ENCODE peak calls at places on chromosomes 4 and X, in four cellular contexts. One of them, this sample, is unnamed.
A peak's percentile ranks its signal among the peaks of the same experiment; 100 is the strongest.

GRCh38 chr4:121582296-121582695 is 114.5 kb downstream of the ANXA5 start:
- DNase-seq in hepatocyte: no peak
- DNase-seq in H9: no peak
- DNase-seq in PC-3: no peak
- DNase-seq in this sample: no peak

GRCh38 chr4:88029556-88029955 is 22.1 kb downstream of the PKD2 start:
- DNase-seq in hepatocyte: no peak
- DNase-seq in H9: no peak
- DNase-seq in PC-3: no peak
- DNase-seq in this sample: no peak

GRCh38 chr4:102858828-102859464 is 9.8 kb upstream of the CISD2 start:
- DNase-seq in hepatocyte: no peak
- DNase-seq in H9: no peak
- DNase-seq in PC-3: no peak
- DNase-seq in this sample: no peak

GRCh38 chr4:30720656-30721352 is 635 bp downstream of the PCDH7 start:
- DNase-seq in hepatocyte: peak; percentile 52
- DNase-seq in H9: peak; percentile 59
- DNase-seq in PC-3: peak; percentile 21
- DNase-seq in this sample: peak; percentile 69

GRCh38 chrX:113551919-113552318 is 711.3 kb upstream of the AMOT start:
- DNase-seq in hepatocyte: no peak
- DNase-seq in H9: no peak
- DNase-seq in PC-3: no peak
- DNase-seq in this sample: no peak

GRCh38 chrX:109871489-109871888 is 131.4 kb upstream of the TMEM164 start:
- DNase-seq in hepatocyte: no peak
- DNase-seq in H9: no peak
- DNase-seq in PC-3: no peak
- DNase-seq in this sample: no peak

GRCh38 chr4:164731827-164732474 is 22.0 kb upstream of the SMIM31 start:
- DNase-seq in hepatocyte: peak; percentile 67
- DNase-seq in H9: peak; percentile 52
- DNase-seq in PC-3: peak; percentile 63
- DNase-seq in this sample: peak; percentile 52

GRCh38 chr4:6999172-7000086 is 43.7 kb upstream of the TADA2B start:
- DNase-seq in hepatocyte: no peak
- DNase-seq in H9: no peak
- DNase-seq in PC-3: peak; percentile 83
- DNase-seq in this sample: no peak

GRCh38 chr4:23822181-23822580 is 67.7 kb downstream of the PPARGC1A start:
- DNase-seq in hepatocyte: no peak
- DNase-seq in H9: no peak
- DNase-seq in PC-3: no peak
- DNase-seq in this sample: no peak

GRCh38 chrX:82945332-82945731 is 562.8 kb upstream of the POU3F4 start:
- DNase-seq in hepatocyte: no peak
- DNase-seq in H9: no peak
- DNase-seq in PC-3: peak; percentile 31
- DNase-seq in this sample: no peak
- H3K79me2 ChIP-seq in hepatocyte: no peaks in the 10 kb centered on the region
- H3K79me2 ChIP-seq in H9: no peaks in the 10 kb centered on the region
- H3K79me2 ChIP-seq in PC-3: no peaks in the 10 kb centered on the region
- H3K79me2 ChIP-seq in this sample: no peaks in the 10 kb centered on the region

GRCh38 chr4:40194602-40195161 is 2.1 kb upstream of the RHOH start:
- DNase-seq in hepatocyte: peak; percentile 30
- DNase-seq in H9: no peak
- DNase-seq in PC-3: no peak
- DNase-seq in this sample: peak; percentile 52
- H3K79me2 ChIP-seq in hepatocyte: no peaks in the 10 kb centered on the region
- H3K79me2 ChIP-seq in H9: peaks cover 4% of the 10 kb centered on the region
- H3K79me2 ChIP-seq in PC-3: no peaks in the 10 kb centered on the region
- H3K79me2 ChIP-seq in this sample: no peaks in the 10 kb centered on the region

GRCh38 chr4:107999932-108000539 is 10.3 kb downstream of the HADH start:
- DNase-seq in hepatocyte: no peak
- DNase-seq in H9: no peak
- DNase-seq in PC-3: no peak
- DNase-seq in this sample: peak; percentile 14
- H3K79me2 ChIP-seq in hepatocyte: peaks cover 77% of the 10 kb centered on the region
- H3K79me2 ChIP-seq in H9: peaks cover 1% of the 10 kb centered on the region
- H3K79me2 ChIP-seq in PC-3: peaks cover 23% of the 10 kb centered on the region
- H3K79me2 ChIP-seq in this sample: no peaks in the 10 kb centered on the region

DNA sequence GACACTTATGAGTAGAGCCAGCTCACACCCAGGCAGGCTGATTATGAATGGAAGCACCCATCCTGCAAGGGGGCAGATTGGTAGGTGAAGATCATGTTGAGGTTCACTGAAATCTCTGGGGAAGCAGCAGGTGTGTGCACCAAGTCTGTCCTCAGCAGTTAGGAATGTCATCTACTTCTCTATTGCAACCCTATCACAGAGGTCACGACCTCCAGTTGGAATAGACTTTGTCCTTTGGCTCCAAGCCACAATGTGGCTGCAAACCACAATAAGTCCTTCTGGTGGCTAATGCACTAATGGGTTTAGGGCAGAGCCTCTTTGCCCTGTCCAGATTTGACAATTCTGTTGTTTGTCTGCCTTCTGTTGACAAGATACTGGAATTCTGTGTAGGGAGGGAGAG is 1056.7 kb downstream of the PCDH19 start:
- DNase-seq in hepatocyte: peak; percentile 23
- DNase-seq in H9: no peak
- DNase-seq in PC-3: no peak
- DNase-seq in this sample: no peak
- H3K79me2 ChIP-seq in hepatocyte: no peaks in the 10 kb centered on the region
- H3K79me2 ChIP-seq in H9: no peaks in the 10 kb centered on the region
- H3K79me2 ChIP-seq in PC-3: no peaks in the 10 kb centered on the region
- H3K79me2 ChIP-seq in this sample: no peaks in the 10 kb centered on the region

GRCh38 chrX:46917634-46918033 is 5.4 kb downstream of the JADE3 start:
- DNase-seq in hepatocyte: no peak
- DNase-seq in H9: no peak
- DNase-seq in PC-3: no peak
- DNase-seq in this sample: no peak

GRCh38 chrX:46922601-46923000 is 10.4 kb downstream of the JADE3 start:
- DNase-seq in hepatocyte: no peak
- DNase-seq in H9: no peak
- DNase-seq in PC-3: no peak
- DNase-seq in this sample: no peak

GRCh38 chrX:46916273-46916672 is 4.1 kb downstream of the JADE3 start:
- DNase-seq in hepatocyte: no peak
- DNase-seq in H9: no peak
- DNase-seq in PC-3: no peak
- DNase-seq in this sample: no peak

GRCh38 chrX:46920235-46920634 is 8.0 kb downstream of the JADE3 start:
- DNase-seq in hepatocyte: no peak
- DNase-seq in H9: no peak
- DNase-seq in PC-3: no peak
- DNase-seq in this sample: no peak

DNA sequence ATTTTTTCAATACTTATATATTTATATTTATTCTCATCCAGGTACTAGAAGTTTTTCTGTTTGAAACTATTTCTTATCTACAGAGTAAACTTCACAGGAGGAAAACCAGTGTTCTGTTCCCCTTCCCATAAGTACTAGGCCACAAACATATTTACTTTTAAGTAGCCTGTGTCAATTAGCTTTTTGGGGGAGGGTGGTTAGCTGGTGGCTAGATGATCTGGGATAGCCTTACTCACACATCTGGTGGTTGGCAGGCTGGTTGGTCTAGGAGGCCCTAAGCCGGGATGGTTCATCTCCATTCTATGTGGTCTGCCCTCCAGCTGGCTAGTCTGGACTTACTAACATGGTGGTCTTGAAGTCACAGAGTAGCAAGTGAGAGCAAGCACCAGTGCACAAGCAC is 6.2 kb downstream of the JADE3 start:
- DNase-seq in hepatocyte: no peak
- DNase-seq in H9: no peak
- DNase-seq in PC-3: peak; percentile 21
- DNase-seq in this sample: no peak
- H3K79me2 ChIP-seq in hepatocyte: peaks cover 91% of the 10 kb centered on the region
- H3K79me2 ChIP-seq in H9: peaks cover 10% of the 10 kb centered on the region
- H3K79me2 ChIP-seq in PC-3: peaks cover 97% of the 10 kb centered on the region
- H3K79me2 ChIP-seq in this sample: peaks cover 2% of the 10 kb centered on the region

GRCh38 chr4:184410748-184411147 is 63.6 kb downstream of the IRF2 start:
- DNase-seq in hepatocyte: no peak
- DNase-seq in H9: no peak
- DNase-seq in PC-3: no peak
- DNase-seq in this sample: no peak

GRCh38 chr4:184408711-184409081 is 65.7 kb downstream of the IRF2 start:
- DNase-seq in hepatocyte: no peak
- DNase-seq in H9: no peak
- DNase-seq in PC-3: no peak
- DNase-seq in this sample: no peak

GRCh38 chr4:184409502-184409901 is 64.8 kb downstream of the IRF2 start:
- DNase-seq in hepatocyte: no peak
- DNase-seq in H9: no peak
- DNase-seq in PC-3: no peak
- DNase-seq in this sample: no peak

GRCh38 chr4:184408021-184408710 is 66.2 kb downstream of the IRF2 start:
- DNase-seq in hepatocyte: no peak
- DNase-seq in H9: no peak
- DNase-seq in PC-3: peak; percentile 53
- DNase-seq in this sample: peak; percentile 75

DNA sequence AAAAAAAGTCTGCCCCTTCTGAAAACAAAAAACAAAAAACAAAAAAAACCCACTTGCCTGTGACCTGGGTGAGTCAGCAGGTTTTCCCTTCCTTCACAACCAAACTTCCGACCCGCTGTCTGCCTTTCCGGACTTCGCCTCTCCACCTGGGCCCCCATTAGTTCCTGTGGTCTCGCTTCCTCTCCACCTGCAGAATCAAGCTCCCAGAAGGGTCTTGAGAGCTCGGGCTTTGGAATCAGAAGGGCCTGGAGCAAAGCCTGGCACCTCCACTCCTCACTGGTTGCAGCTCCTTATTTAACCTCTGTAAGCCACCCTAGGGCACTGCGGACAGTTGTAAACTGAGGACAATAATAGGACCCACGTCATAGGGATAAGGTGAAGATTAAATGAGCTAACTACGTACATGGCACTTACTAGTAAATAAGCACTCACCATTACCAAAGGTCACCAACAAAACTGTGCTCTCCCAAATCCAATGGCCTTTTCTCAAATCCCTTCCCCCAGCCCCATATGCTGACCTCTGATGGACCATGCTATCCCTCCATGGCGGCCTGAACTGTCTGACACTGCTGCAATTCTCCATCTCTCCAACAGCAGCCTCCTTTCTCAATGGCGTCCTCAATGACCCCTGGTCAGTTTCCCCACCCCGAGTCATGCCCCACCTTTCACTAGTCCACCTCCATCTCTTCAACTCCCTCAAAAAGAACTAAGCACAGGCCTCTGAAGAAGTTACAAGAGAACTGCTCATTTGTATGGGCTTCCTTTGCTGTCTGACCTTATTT is 64.2 kb downstream of the IRF2 start:
- DNase-seq in hepatocyte: no peak
- DNase-seq in H9: no peak
- DNase-seq in PC-3: no peak
- DNase-seq in this sample: no peak
- H3K79me2 ChIP-seq in hepatocyte: peaks cover 9% of the 10 kb centered on the region
- H3K79me2 ChIP-seq in H9: no peaks in the 10 kb centered on the region
- H3K79me2 ChIP-seq in PC-3: no peaks in the 10 kb centered on the region
- H3K79me2 ChIP-seq in this sample: no peaks in the 10 kb centered on the region

GRCh38 chrX:155070663-155070974 is 317 bp downstream of the CMC4 start:
- DNase-seq in hepatocyte: no peak
- DNase-seq in H9: no peak
- DNase-seq in PC-3: no peak
- DNase-seq in this sample: no peak
- H3K79me2 ChIP-seq in hepatocyte: peaks cover 24% of the 10 kb centered on the region
- H3K79me2 ChIP-seq in H9: peaks cover 1% of the 10 kb centered on the region
- H3K79me2 ChIP-seq in PC-3: peaks cover 84% of the 10 kb centered on the region
- H3K79me2 ChIP-seq in this sample: peaks cover 19% of the 10 kb centered on the region

GRCh38 chr4:177119021-177119461 is 190.6 kb upstream of the NEIL3 start:
- DNase-seq in hepatocyte: no peak
- DNase-seq in H9: no peak
- DNase-seq in PC-3: no peak
- DNase-seq in this sample: peak; percentile 43
- H3K79me2 ChIP-seq in hepatocyte: no peaks in the 10 kb centered on the region
- H3K79me2 ChIP-seq in H9: no peaks in the 10 kb centered on the region
- H3K79me2 ChIP-seq in PC-3: no peaks in the 10 kb centered on the region
- H3K79me2 ChIP-seq in this sample: no peaks in the 10 kb centered on the region

GRCh38 chrX:56800801-56801200 is 71.8 kb downstream of the NBDY start:
- DNase-seq in hepatocyte: no peak
- DNase-seq in H9: peak; percentile 53
- DNase-seq in PC-3: no peak
- DNase-seq in this sample: no peak
- H3K79me2 ChIP-seq in hepatocyte: no peaks in the 10 kb centered on the region
- H3K79me2 ChIP-seq in H9: peaks cover 2% of the 10 kb centered on the region
- H3K79me2 ChIP-seq in PC-3: no peaks in the 10 kb centered on the region
- H3K79me2 ChIP-seq in this sample: no peaks in the 10 kb centered on the region

This sample was measured in fibroblast of lung.